ENCODE peak calls at places on chromosomes 12 and 14, in four cellular contexts. W is GM20000; N is stimulated activated CD8-positive, alpha-beta memory T cell treated with anti-CD3 and anti-CD28 coated beads, Interleukin-4, amount 100 ng/mL, for 1 hour; S is BE2C. J is an unnamed sample.

GRCh38 chr14:32078794-32079663 is 1.9 kb downstream of the ARHGAP5 start:
- DNase-seq in N (no peak), S (no peak), W (no peak), J (no peak)

GRCh38 chr12:31004666-31005065 is 69.0 kb upstream of the DDX11 start:
- DNase-seq in S (no peak), N (no peak), W (no peak), J (no peak)

GRCh38 chr14:95515080-95515489 is 1.4 kb downstream of the SYNE3 start:
- DNase-seq in N (no peak), W (no peak), S (peak; percentile 63), J (no peak)

GRCh38 chr12:24561882-24562760 is 386.8 kb downstream of the BCAT1 start:
- DNase-seq in S (peak; percentile 34), W (peak; percentile 68), N (no peak), J (peak; percentile 30)

GRCh38 chr14:103224996-103225874 is 102.0 kb downstream of the TNFAIP2 start:
- DNase-seq in S (no peak), W (peak; percentile 22), N (no peak), J (no peak)

GRCh38 chr12:52876371-52876770 is 27.6 kb upstream of the KRT78 start:
- DNase-seq in N (no peak), S (no peak), W (no peak), J (no peak)

GRCh38 chr12:127149226-127149964 is 1117.6 kb upstream of the TMEM132C start:
- DNase-seq in W (no peak), S (no peak), N (no peak), J (no peak)

GRCh38 chr14:35346738-35347322 is 54.6 kb downstream of the PSMA6 start:
- DNase-seq in N (no peak), S (no peak), W (no peak), J (no peak)

GRCh38 chr12:49039421-49040363 is 20.9 kb downstream of the KMT2D start:
- DNase-seq in N (no peak), W (no peak), S (no peak), J (no peak)

GRCh38 chr12:120252071-120252906 is 13.2 kb downstream of the PXN start:
- DNase-seq in N (peak; percentile 41), W (no peak), S (no peak), J (no peak)

GRCh38 chr12:45720069-45720468 is 9.4 kb upstream of the ARID2 start:
- DNase-seq in W (no peak), N (no peak), S (no peak), J (no peak)

GRCh38 chr14:54435500-54435981 is 5.6 kb downstream of the CNIH1 start:
- DNase-seq in W (no peak), S (no peak), N (no peak), J (no peak)

GRCh38 chr12:50786498-50787231 is 22.8 kb downstream of the ATF1 start:
- DNase-seq in S (no peak), W (no peak), N (no peak), J (no peak)